ENCODE peak calls at places on chromosomes 6 and 20, in six cellular contexts. N is H1, F is GM12878, P is K562, M is HepG2, V is GM12892. Z is an unnamed sample.

GRCh38 chr6:84791233-84791632 is 26.8 kb upstream of the TBX18 start:
- DNase-seq in N (no peak), F (no peak), P (peak), M (no peak), V (no peak), Z (no peak)

GRCh38 chr20:61512475-61512874 is 260.4 kb downstream of the CDH4 start:
- DNase-seq in N (no peak), F (no peak), P (no peak), M (no peak), V (no peak), Z (no peak)

GRCh38 chr20:32467506-32468312 is 109.6 kb downstream of the ASXL1 start:
- DNase-seq in N (no peak), F (no peak), P (no peak), M (no peak), V (no peak), Z (no peak)

GRCh38 chr20:54177378-54177777 is 3.6 kb upstream of the CYP24A1 start:
- DNase-seq in N (no peak), F (no peak), P (no peak), M (peak), V (no peak), Z (no peak)

GRCh38 chr6:33252758-33253157 is 18.9 kb downstream of the VPS52 start:
- DNase-seq in N (no peak), F (no peak), P (no peak), M (no peak), V (no peak), Z (no peak)

GRCh38 chr6:46931416-46931815 is 9.7 kb upstream of the ADGRF5 start:
- DNase-seq in N (no peak), F (no peak), P (no peak), M (no peak), V (no peak), Z (no peak)

GRCh38 chr6:109441069-109441816 is 719 bp downstream of the SMPD2 start:
- DNase-seq in N (peak), F (no peak), P (peak), M (peak), V (no peak), Z (no peak)

GRCh38 chr6:78810146-78810545 is 57.2 kb upstream of the IRAK1BP1 start:
- DNase-seq in N (no peak), F (no peak), P (no peak), M (peak), V (no peak), Z (no peak)

GRCh38 chr6:53171605-53172467 is 23.2 kb upstream of the GCM1 start:
- DNase-seq in N (peak), F (peak), P (peak), M (peak), V (peak), Z (peak)

GRCh38 chr6:143579703-143580102 is 68.2 kb upstream of the FUCA2 start:
- DNase-seq in N (no peak), F (no peak), P (no peak), M (no peak), V (no peak), Z (no peak)

GRCh38 chr6:118675225-118675624 is 23.8 kb upstream of the CEP85L start:
- DNase-seq in N (no peak), F (no peak), P (no peak), M (no peak), V (no peak), Z (no peak)

GRCh38 chr20:53138454-53139291 is 166.5 kb downstream of the TSHZ2 start:
- DNase-seq in N (no peak), F (peak), P (no peak), M (no peak), V (no peak), Z (peak)

GRCh38 chr6:227074-227782 is 65.1 kb upstream of the DUSP22 start:
- DNase-seq in N (no peak), F (peak), P (no peak), M (no peak), V (no peak), Z (no peak)

GRCh38 chr6:158313989-158314388 is 1.7 kb downstream of the TULP4 start:
- DNase-seq in N (no peak), F (no peak), P (no peak), M (no peak), V (no peak), Z (peak)

GRCh38 chr20:11993886-11994466 is 76.3 kb downstream of the BTBD3 start:
- DNase-seq in N (no peak), F (no peak), P (no peak), M (no peak), V (no peak), Z (no peak)

GRCh38 chr6:54096811-54097210 is 14.4 kb upstream of the MLIP start:
- DNase-seq in N (no peak), F (no peak), P (no peak), M (no peak), V (no peak), Z (no peak)

GRCh38 chr20:51154708-51155690 is 132.1 kb upstream of the KCNG1 start:
- DNase-seq in N (no peak), F (no peak), P (no peak), M (no peak), V (no peak), Z (no peak)

GRCh38 chr20:1313236-1313964 is 15.5 kb downstream of the SDCBP2 start:
- DNase-seq in N (peak), F (no peak), P (peak), M (peak), V (peak), Z (peak)

GRCh38 chr6:46771556-46771955 is 21.6 kb upstream of the MEP1A start:
- DNase-seq in N (no peak), F (no peak), P (no peak), M (no peak), V (no peak), Z (no peak)

GRCh38 chr20:48759631-48760245 is 68.1 kb downstream of the PREX1 start:
- DNase-seq in N (no peak), F (no peak), P (no peak), M (no peak), V (no peak), Z (no peak)

GRCh38 chr20:36175016-36175415 is 20.5 kb downstream of the EPB41L1 start:
- DNase-seq in N (no peak), F (no peak), P (no peak), M (no peak), V (no peak), Z (no peak)

GRCh38 chr20:62922451-62922921 is 3.8 kb downstream of the DIDO1 start:
- DNase-seq in N (no peak), F (no peak), P (no peak), M (no peak), V (no peak), Z (no peak)

GRCh38 chr6:167226791-167227190 is 64.3 kb upstream of the UNC93A start:
- DNase-seq in N (peak), F (no peak), P (no peak), M (no peak), V (no peak), Z (no peak)

GRCh38 chr20:19552144-19552895 is 205.7 kb upstream of the RIN2 start:
- DNase-seq in N (peak), F (no peak), P (no peak), M (peak), V (no peak), Z (no peak)

GRCh38 chr20:49291200-49291599 is 13.3 kb upstream of the ZNFX1 start:
- DNase-seq in N (no peak), F (no peak), P (no peak), M (no peak), V (no peak), Z (no peak)

GRCh38 chr6:1724616-1725015 is 114.9 kb downstream of the FOXC1 start:
- DNase-seq in N (no peak), F (no peak), P (no peak), M (no peak), V (no peak), Z (no peak)

GRCh38 chr6:25130518-25130917 is 148.7 kb upstream of the CARMIL1 start:
- DNase-seq in N (no peak), F (no peak), P (no peak), M (no peak), V (no peak), Z (no peak)

GRCh38 chr6:104784884-104785283 is 74.8 kb downstream of the HACE1 start:
- DNase-seq in N (no peak), F (no peak), P (no peak), M (no peak), V (no peak), Z (no peak)

GRCh38 chr20:15419856-15420255 is 1082.4 kb upstream of the FLRT3 start:
- DNase-seq in N (no peak), F (no peak), P (no peak), M (no peak), V (no peak), Z (no peak)

GRCh38 chr20:39785252-39785917 is 823.2 kb downstream of the DHX35 start:
- DNase-seq in N (no peak), F (no peak), P (no peak), M (no peak), V (no peak), Z (no peak)

GRCh38 chr20:46709459-46710148 is at the start of gene SLC2A10:
- DNase-seq in N (peak), F (no peak), P (peak), M (peak), V (no peak), Z (no peak)

DNA sequence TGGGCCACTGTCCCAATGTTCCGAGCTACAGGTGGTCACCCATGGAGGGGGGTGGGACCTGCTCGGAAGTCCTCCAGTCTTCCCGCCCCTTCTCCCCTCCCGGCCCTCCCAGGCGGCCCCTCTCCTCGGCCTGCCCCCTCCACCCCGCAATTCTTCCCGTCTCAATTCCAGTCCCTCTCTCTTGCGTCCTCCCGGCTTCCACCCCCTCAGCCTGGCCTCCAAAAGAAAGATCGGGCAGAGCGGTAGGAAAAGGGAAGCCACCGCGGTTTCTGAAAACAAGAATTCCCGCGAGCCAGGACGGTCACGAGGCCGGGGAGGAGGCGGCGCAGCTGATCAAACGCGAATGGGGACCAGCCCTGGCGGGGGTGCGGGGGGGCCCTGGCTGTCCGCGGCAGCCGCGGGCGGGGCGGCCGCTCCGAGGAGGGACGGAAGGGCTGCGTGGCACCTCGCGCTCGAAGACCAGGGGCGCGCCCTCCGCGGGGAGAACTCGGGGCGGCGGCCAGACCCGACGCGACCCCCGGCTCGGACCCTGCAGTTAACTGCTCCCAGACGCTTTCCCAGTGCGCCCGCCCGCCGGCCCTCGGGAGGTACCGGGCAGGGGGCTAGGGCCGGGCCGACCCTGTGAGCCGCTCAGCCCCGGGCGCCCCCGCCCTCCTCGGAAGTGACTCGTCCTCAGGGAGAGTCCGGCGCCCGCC is 1.0 kb downstream of the PXDC1 start:
- DNase-seq in N (peak), F (no peak), P (peak), M (peak), V (peak), Z (no peak)
- TF ChIP-seq POLR2AphosphoS5 in N (no peak), F (no peak), P (no peak), M (peak), V (no peak), Z (no peak)

DNA sequence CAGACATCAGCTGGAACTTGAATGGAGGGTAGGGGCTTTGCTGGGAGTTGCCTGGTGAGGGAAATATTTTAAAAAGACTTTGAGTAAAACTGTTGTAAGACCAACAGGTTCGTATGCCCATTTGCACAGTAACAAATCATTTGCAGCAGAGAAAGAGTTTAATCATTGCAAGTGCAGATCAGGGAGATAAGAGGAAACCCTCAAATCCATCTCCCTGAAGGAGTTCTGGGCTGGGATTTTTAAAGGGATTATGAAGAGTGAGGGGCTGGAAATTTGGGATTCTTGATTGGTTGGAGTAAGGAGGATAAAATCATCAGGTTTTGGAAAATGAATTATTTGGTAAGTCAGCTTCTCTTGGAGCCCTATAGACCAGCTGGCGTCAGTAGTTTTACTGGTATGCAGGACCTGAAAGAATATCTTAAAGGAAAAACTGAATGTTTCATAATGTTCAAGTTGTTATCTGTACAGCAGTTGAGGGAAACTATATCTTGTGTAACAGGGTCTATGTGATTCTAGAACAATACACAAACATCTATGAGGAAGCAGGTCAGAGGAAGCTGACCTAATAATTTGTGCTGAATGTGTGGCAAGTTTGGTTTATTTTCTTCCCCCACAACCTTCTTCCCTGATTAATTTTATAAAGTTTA is 295.5 kb downstream of the PLCB1 start:
- DNase-seq in N (no peak), F (no peak), P (no peak), M (no peak), V (no peak), Z (no peak)
- TF ChIP-seq TAF1 in N (no peak), F (no peak), P (no peak), M (no peak), V (no peak), Z (no peak)

GRCh38 chr6:44257007-44257752 is at the start of gene SLC35B2:
- DNase-seq in N (peak), F (no peak), P (peak), M (peak), V (peak), Z (no peak)
- TF ChIP-seq POLR2A in N (peak), F (no peak), P (peak), M (peak), V (peak), Z (no peak)

GRCh38 chr6:149158076-149158475 is 159.4 kb upstream of the TAB2 start:
- DNase-seq in N (no peak), F (no peak), P (no peak), M (no peak), V (no peak), Z (no peak)
- TF ChIP-seq POLR2AphosphoS5 in N (no peak), F (no peak), P (no peak), M (no peak), V (no peak), Z (no peak)

DNA sequence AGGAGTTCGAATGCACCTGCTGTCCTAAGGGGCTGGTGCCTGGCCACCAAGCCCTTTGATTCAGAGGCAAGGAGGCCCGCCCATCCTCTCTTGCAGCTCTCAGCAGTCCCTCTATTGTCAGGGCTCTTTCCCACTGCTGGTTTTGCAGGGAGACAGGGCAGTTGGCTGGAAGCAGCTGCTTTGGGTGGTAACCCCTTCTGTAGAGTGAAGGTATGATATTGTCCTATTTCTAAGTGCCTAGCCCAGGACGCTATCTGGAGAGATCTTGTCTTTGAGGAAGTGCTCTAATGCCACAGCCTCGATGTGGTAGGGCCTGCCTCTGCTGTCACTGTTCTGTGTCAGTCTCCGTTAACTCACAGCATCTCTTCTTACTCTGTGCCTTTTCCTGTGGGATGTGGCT is 5.6 kb downstream of the PLCG1 start:
- DNase-seq in N (no peak), F (no peak), P (no peak), M (no peak), V (no peak), Z (no peak)
- TF ChIP-seq TAF1 in N (no peak), F (no peak), P (no peak), M (no peak), V (no peak), Z (no peak)

GRCh38 chr6:12010635-12011275 is 1.4 kb upstream of the HIVEP1 start:
- DNase-seq in N (peak), F (no peak), P (peak), M (no peak), V (no peak), Z (no peak)
- TF ChIP-seq POLR2A in N (peak), F (peak), P (peak), M (peak), V (peak), Z (peak)